ENCODE peak calls at places on chromosomes 11 and 22, in four cellular contexts. A, E, L and R are unnamed samples.

GRCh38 chr11:67261942-67262681 is 4.2 kb upstream of the GRK2 start:
- DNase-seq in A (no peak), E (no peak), L (no peak), R (peak)

GRCh38 chr11:32884023-32884422 is 8.6 kb upstream of the QSER1 start:
- DNase-seq in A (no peak), E (no peak), L (no peak), R (no peak)

GRCh38 chr11:65205602-65205967 is 23.9 kb downstream of the CAPN1 start:
- DNase-seq in A (no peak), E (no peak), L (no peak), R (no peak)

GRCh38 chr11:125286486-125286885 is 121.9 kb downstream of the PKNOX2 start:
- DNase-seq in L (no peak), A (no peak), E (no peak), R (no peak)

GRCh38 chr11:132685174-132685611 is 847.1 kb downstream of the OPCML start:
- DNase-seq in E (no peak), L (no peak), A (no peak), R (no peak)

GRCh38 chr11:46290598-46291309 is 13.3 kb downstream of the CREB3L1 start:
- DNase-seq in A (no peak), L (peak), E (no peak), R (no peak)

GRCh38 chr11:17405232-17406005 is 17.0 kb upstream of the KCNJ11 start:
- DNase-seq in E (peak), A (no peak), L (peak), R (no peak)

GRCh38 chr11:65786008-65786785 is 666 bp upstream of the OVOL1 start:
- DNase-seq in A (no peak), E (no peak), L (no peak), R (no peak)

GRCh38 chr11:92501346-92501745 is 276.7 kb downstream of the FAT3 start:
- DNase-seq in A (no peak), E (no peak), L (no peak), R (no peak)

GRCh38 chr22:44186737-44187136 is 6.0 kb downstream of the PARVG start:
- DNase-seq in E (no peak), A (no peak), L (no peak), R (peak)

GRCh38 chr22:42203609-42204008 is 66.8 kb downstream of the TCF20 start:
- DNase-seq in A (no peak), E (no peak), L (no peak), R (no peak)

GRCh38 chr11:99585606-99586005 is 564.9 kb downstream of the CNTN5 start:
- DNase-seq in E (no peak), A (no peak), L (no peak), R (no peak)

GRCh38 chr11:117426297-117426685 is 98.6 kb downstream of the CEP164 start:
- DNase-seq in E (peak), L (peak), A (peak), R (no peak)

GRCh38 chr22:43985532-43985931 is 30.3 kb downstream of the SAMM50 start:
- DNase-seq in E (no peak), L (no peak), A (no peak), R (peak)

GRCh38 chr11:116117326-116118137 is 613.3 kb upstream of the CADM1 start:
- DNase-seq in E (no peak), A (no peak), L (no peak), R (no peak)

GRCh38 chr11:104332110-104332509 is 168.2 kb upstream of the PDGFD start:
- DNase-seq in A (no peak), E (no peak), L (no peak), R (no peak)